ENCODE peak calls at places on chromosomes 7 and 10, in four cellular contexts. One of them, this sample, is unnamed.

GRCh38 chr10:56231436-56231835 is 129.6 kb downstream of the ZWINT start:
- DNase-seq in spleen: no peak
- DNase-seq in adrenal gland: no peak
- DNase-seq in transverse colon: no peak
- DNase-seq in this sample: no peak

GRCh38 chr7:27409776-27410175 is 167.2 kb downstream of the EVX1 start:
- DNase-seq in spleen: no peak
- DNase-seq in adrenal gland: no peak
- DNase-seq in transverse colon: no peak
- DNase-seq in this sample: no peak

GRCh38 chr10:116120688-116121087 is 152.3 kb downstream of the GFRA1 start:
- DNase-seq in spleen: no peak
- DNase-seq in adrenal gland: no peak
- DNase-seq in transverse colon: no peak
- DNase-seq in this sample: no peak

GRCh38 chr7:152619027-152619739 is 56.8 kb downstream of the XRCC2 start:
- DNase-seq in spleen: no peak
- DNase-seq in adrenal gland: no peak
- DNase-seq in transverse colon: no peak
- DNase-seq in this sample: no peak

GRCh38 chr10:124173298-124173900 is 80.0 kb upstream of the CHST15 start:
- DNase-seq in spleen: no peak
- DNase-seq in adrenal gland: no peak
- DNase-seq in transverse colon: no peak
- DNase-seq in this sample: no peak

GRCh38 chr7:17620588-17620987 is 319.7 kb downstream of the SNX13 start:
- DNase-seq in spleen: no peak
- DNase-seq in adrenal gland: no peak
- DNase-seq in transverse colon: no peak
- DNase-seq in this sample: no peak

GRCh38 chr7:29565186-29565540 is 1.5 kb downstream of the PRR15 start:
- DNase-seq in spleen: no peak
- DNase-seq in adrenal gland: no peak
- DNase-seq in transverse colon: no peak
- DNase-seq in this sample: no peak

GRCh38 chr7:47748041-47748440 is 166.1 kb upstream of the TNS3 start:
- DNase-seq in spleen: peak; percentile 12
- DNase-seq in adrenal gland: no peak
- DNase-seq in transverse colon: no peak
- DNase-seq in this sample: no peak

GRCh38 chr7:43083091-43083490 is 29.4 kb upstream of the HECW1 start:
- DNase-seq in spleen: no peak
- DNase-seq in adrenal gland: no peak
- DNase-seq in transverse colon: no peak
- DNase-seq in this sample: no peak

GRCh38 chr7:7816816-7817536 is 98.6 kb upstream of the RPA3 start:
- DNase-seq in spleen: no peak
- DNase-seq in adrenal gland: no peak
- DNase-seq in transverse colon: no peak
- DNase-seq in this sample: no peak

GRCh38 chr7:15209385-15209784 is 306.8 kb upstream of the DGKB start:
- DNase-seq in spleen: no peak
- DNase-seq in adrenal gland: no peak
- DNase-seq in transverse colon: no peak
- DNase-seq in this sample: no peak

GRCh38 chr10:89283988-89284475 is 17.8 kb upstream of the IFIT2 start:
- DNase-seq in spleen: no peak
- DNase-seq in adrenal gland: peak; percentile 65
- DNase-seq in transverse colon: peak; percentile 28
- DNase-seq in this sample: no peak

GRCh38 chr7:98409843-98410242 is 9.0 kb upstream of the BAIAP2L1 start:
- DNase-seq in spleen: no peak
- DNase-seq in adrenal gland: no peak
- DNase-seq in transverse colon: no peak
- DNase-seq in this sample: no peak

GRCh38 chr7:157513162-157513621 is 176.4 kb downstream of the DNAJB6 start:
- DNase-seq in spleen: no peak
- DNase-seq in adrenal gland: no peak
- DNase-seq in transverse colon: no peak
- DNase-seq in this sample: no peak

GRCh38 chr7:110204527-110204926 is 886.4 kb upstream of the LRRN3 start:
- DNase-seq in spleen: no peak
- DNase-seq in adrenal gland: no peak
- DNase-seq in transverse colon: no peak
- DNase-seq in this sample: no peak

GRCh38 chr7:82740246-82740848 is 296.8 kb upstream of the CACNA2D1 start:
- DNase-seq in spleen: no peak
- DNase-seq in adrenal gland: peak; percentile 48
- DNase-seq in transverse colon: peak; percentile 19
- DNase-seq in this sample: no peak

DNA sequence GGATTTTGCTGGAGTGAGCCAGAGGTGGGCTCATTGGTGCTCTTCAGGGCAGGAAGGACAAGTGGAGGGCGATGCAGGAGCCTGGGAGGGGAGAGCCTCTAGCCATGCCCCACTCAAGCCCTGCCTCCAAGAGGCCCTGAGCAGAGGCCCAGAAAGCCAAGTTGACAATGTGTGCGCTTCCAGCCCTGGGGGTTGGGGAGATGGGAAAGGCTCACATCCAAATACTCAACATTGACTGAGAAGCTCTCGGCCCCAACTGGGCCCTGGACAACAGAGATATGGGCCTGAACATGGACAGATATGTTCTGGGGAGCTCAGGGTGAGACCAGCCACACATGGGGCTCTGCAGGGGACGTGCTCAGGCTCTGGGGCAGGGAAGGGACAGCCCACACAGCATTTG is 39.0 kb downstream of the FRMPD2 start:
- DNase-seq in spleen: no peak
- DNase-seq in adrenal gland: no peak
- DNase-seq in transverse colon: no peak
- DNase-seq in this sample: no peak
- TF ChIP-seq POLR2A in spleen: no peak
- TF ChIP-seq POLR2A in adrenal gland: no peak
- TF ChIP-seq POLR2A in transverse colon: no peak
- TF ChIP-seq POLR2A in this sample: no peak

GRCh38 chr7:80918909-80919721 is at the start of gene SEMA3C:
- DNase-seq in spleen: peak; percentile 91
- DNase-seq in adrenal gland: peak; percentile 85
- DNase-seq in transverse colon: peak; percentile 90
- DNase-seq in this sample: peak; percentile 11

GRCh38 chr7:80921130-80921529 is 2.3 kb upstream of the SEMA3C start:
- DNase-seq in spleen: no peak
- DNase-seq in adrenal gland: no peak
- DNase-seq in transverse colon: no peak
- DNase-seq in this sample: no peak

GRCh38 chr7:80922254-80923049 is 3.6 kb upstream of the SEMA3C start:
- DNase-seq in spleen: no peak
- DNase-seq in adrenal gland: no peak
- DNase-seq in transverse colon: peak; percentile 30
- DNase-seq in this sample: no peak

GRCh38 chr7:80923211-80923612 is 4.4 kb upstream of the SEMA3C start:
- DNase-seq in spleen: no peak
- DNase-seq in adrenal gland: no peak
- DNase-seq in transverse colon: no peak
- DNase-seq in this sample: no peak

DNA sequence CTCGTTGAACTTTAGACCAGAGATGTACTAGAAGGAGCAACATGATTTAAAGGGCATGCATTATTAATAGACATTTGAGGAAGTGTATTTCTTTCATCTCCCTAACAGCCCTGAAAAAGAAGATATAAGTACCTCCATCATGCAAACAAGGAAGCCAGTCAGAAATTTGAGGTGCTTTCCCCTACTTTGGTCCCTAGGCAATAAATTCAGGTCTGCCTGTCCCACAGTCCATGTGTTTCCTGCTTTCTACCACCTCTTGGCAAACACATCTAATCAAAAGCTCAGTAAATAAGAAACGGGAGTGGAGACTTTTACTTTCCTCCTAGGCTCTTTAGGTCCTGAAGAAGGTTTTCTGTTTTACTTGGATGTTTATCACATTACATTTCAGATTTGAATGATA is 5.2 kb upstream of the SEMA3C start:
- DNase-seq in spleen: no peak
- DNase-seq in adrenal gland: no peak
- DNase-seq in transverse colon: no peak
- DNase-seq in this sample: no peak
- H3K27ac ChIP-seq in spleen: no peak overlapping the region
- H3K27ac ChIP-seq in adrenal gland: no peak overlapping the region
- H3K27ac ChIP-seq in transverse colon: peak overlapping the region; percentile 55
- H3K27ac ChIP-seq in this sample: no peak overlapping the region

DNA sequence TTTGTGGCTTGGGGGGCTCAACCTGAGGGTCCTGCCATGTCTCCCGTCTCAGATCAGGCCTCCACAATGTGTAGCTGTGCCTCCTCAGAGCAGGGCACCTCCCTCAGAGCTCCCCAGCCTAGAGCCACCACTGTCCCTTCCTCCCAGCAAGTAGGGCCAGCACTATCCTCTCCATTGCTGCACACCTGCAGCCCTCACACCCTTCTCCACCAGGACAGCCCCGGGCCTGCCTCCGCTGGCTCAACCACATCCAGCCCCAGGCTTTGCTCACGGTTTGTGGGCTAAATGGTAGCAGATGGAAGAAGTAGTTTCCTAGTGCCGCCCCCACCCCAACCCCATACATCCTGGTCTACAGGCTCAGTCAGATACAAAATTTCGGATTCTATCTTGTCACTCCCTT is 10.1 kb downstream of the NFKB2 start:
- DNase-seq in spleen: no peak
- DNase-seq in adrenal gland: no peak
- DNase-seq in transverse colon: no peak
- DNase-seq in this sample: no peak
- TF ChIP-seq POLR2A in spleen: no peak
- TF ChIP-seq POLR2A in adrenal gland: no peak
- TF ChIP-seq POLR2A in transverse colon: no peak
- TF ChIP-seq POLR2A in this sample: no peak

DNA sequence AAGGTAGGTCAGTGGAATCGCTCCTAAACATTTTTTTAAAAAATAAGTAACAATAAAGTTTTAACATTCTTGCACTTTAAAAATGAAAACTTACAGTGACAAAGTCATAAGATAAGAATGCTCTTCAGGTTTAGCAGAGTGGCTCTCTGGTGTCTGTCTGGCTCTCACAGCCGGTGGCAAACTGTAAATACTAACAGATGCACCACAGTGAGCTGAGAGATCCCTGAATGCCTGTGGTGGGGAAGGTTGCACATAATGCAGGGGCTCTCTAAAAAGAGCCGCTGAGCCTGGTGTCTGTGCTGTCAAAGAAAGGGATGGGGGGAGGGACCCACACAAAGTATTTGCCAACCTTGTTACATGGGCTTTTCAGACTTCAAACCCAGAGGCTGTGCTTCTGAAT is 498.3 kb downstream of the CCSER2 start:
- DNase-seq in spleen: no peak
- DNase-seq in adrenal gland: no peak
- DNase-seq in transverse colon: no peak
- DNase-seq in this sample: no peak
- H3K27ac ChIP-seq in spleen: no peak overlapping the region
- H3K27ac ChIP-seq in adrenal gland: no peak overlapping the region
- H3K27ac ChIP-seq in transverse colon: no peak overlapping the region
- H3K27ac ChIP-seq in this sample: no peak overlapping the region

GRCh38 chr10:133394801-133395221 is 854 bp downstream of the MTG1 start:
- DNase-seq in spleen: no peak
- DNase-seq in adrenal gland: no peak
- DNase-seq in transverse colon: no peak
- DNase-seq in this sample: no peak

GRCh38 chr10:133396035-133396624 is 2.2 kb downstream of the MTG1 start:
- DNase-seq in spleen: peak; percentile 65
- DNase-seq in adrenal gland: no peak
- DNase-seq in transverse colon: no peak
- DNase-seq in this sample: no peak

GRCh38 chr10:133391761-133392518 is 2.0 kb upstream of the MTG1 start:
- DNase-seq in spleen: no peak
- DNase-seq in adrenal gland: no peak
- DNase-seq in transverse colon: no peak
- DNase-seq in this sample: no peak

GRCh38 chr10:133393401-133394063 is 425 bp upstream of the MTG1 start:
- DNase-seq in spleen: no peak
- DNase-seq in adrenal gland: no peak
- DNase-seq in transverse colon: no peak
- DNase-seq in this sample: no peak

GRCh38 chr10:133394064-133394663 is at the start of gene MTG1:
- DNase-seq in spleen: peak; percentile 97
- DNase-seq in adrenal gland: peak; percentile 94
- DNase-seq in transverse colon: peak; percentile 97
- DNase-seq in this sample: no peak
- TF ChIP-seq POLR2A in spleen: peak; percentile 34
- TF ChIP-seq POLR2A in adrenal gland: peak; percentile 80
- TF ChIP-seq POLR2A in transverse colon: peak; percentile 78
- TF ChIP-seq POLR2A in this sample: peak; percentile 67

GRCh38 chr7:76040126-76040525 is 7.7 kb downstream of the STYXL1 start:
- DNase-seq in spleen: no peak
- DNase-seq in adrenal gland: no peak
- DNase-seq in transverse colon: no peak
- DNase-seq in this sample: no peak
- H3K27ac ChIP-seq in spleen: no peak overlapping the region
- H3K27ac ChIP-seq in adrenal gland: no peak overlapping the region
- H3K27ac ChIP-seq in transverse colon: no peak overlapping the region
- H3K27ac ChIP-seq in this sample: no peak overlapping the region

GRCh38 chr10:14953452-14954000 is 370 bp downstream of the DCLRE1C start:
- DNase-seq in spleen: peak; percentile 94
- DNase-seq in adrenal gland: peak; percentile 55
- DNase-seq in transverse colon: peak; percentile 61
- DNase-seq in this sample: peak; percentile 60

GRCh38 chr10:14959221-14960057 is at the start of gene MEIG1:
- DNase-seq in spleen: peak; percentile 97
- DNase-seq in adrenal gland: peak; percentile 95
- DNase-seq in transverse colon: peak; percentile 94
- DNase-seq in this sample: peak; percentile 63

GRCh38 chr10:14954001-14954770 is at the start of gene DCLRE1C:
- DNase-seq in spleen: peak; percentile 96
- DNase-seq in adrenal gland: peak; percentile 92
- DNase-seq in transverse colon: peak; percentile 96
- DNase-seq in this sample: peak; percentile 60

GRCh38 chr10:14954934-14955333 is 1.0 kb upstream of the DCLRE1C start:
- DNase-seq in spleen: peak; percentile 79
- DNase-seq in adrenal gland: no peak
- DNase-seq in transverse colon: no peak
- DNase-seq in this sample: no peak

DNA sequence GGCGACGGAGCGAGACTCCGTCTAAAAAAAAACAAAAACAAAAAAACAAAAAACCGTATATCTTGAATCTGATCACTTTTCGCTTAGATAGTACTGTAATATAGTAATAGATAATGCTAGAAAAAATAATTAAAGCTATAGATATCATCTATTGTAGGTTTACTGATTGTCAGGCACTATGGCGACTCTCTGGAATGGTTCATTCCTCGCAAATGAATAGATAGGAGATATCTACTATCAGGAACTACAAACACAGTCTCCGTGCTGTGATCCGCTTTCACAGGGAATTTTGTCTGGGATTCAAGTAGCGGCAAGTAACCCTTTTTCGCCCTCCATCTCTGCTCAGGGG is 342 bp upstream of the MEIG1 start:
- DNase-seq in spleen: no peak
- DNase-seq in adrenal gland: no peak
- DNase-seq in transverse colon: no peak
- DNase-seq in this sample: no peak
- TF ChIP-seq POLR2A in spleen: no peak
- TF ChIP-seq POLR2A in adrenal gland: no peak
- TF ChIP-seq POLR2A in transverse colon: no peak
- TF ChIP-seq POLR2A in this sample: no peak